ENCODE peak calls at places on chromosomes 4 and X, in eight cellular contexts. V, O, G, W, H, A, R and P are unnamed samples.

GRCh38 chr4:188822698-188823097 is 683.5 kb downstream of the TRIML1 start:
- DNase-seq in V (no peak), O (peak; percentile 41), G (no peak), W (no peak), H (no peak), A (peak; percentile 11), R (no peak), P (no peak)

GRCh38 chr4:20318011-20318898 is 66.5 kb downstream of the SLIT2 start:
- DNase-seq in V (no peak), O (no peak), G (no peak), W (no peak), H (no peak), A (no peak), R (no peak), P (no peak)

GRCh38 chrX:107571296-107571998 is 56.9 kb upstream of the PRPS1 start:
- DNase-seq in V (no peak), O (peak; percentile 84), G (no peak), W (no peak), H (no peak), A (peak; percentile 55), R (no peak), P (no peak)

GRCh38 chr4:153138736-153139135 is 65.5 kb upstream of the TRIM2 start:
- DNase-seq in V (no peak), O (no peak), G (no peak), W (peak; percentile 89), H (no peak), A (no peak), R (no peak), P (no peak)

GRCh38 chr4:6732441-6733357 is 16.7 kb downstream of the BLOC1S4 start:
- DNase-seq in V (no peak), O (peak; percentile 67), G (no peak), W (peak; percentile 72), H (peak; percentile 80), A (peak; percentile 87), R (peak; percentile 21), P (no peak)

GRCh38 chr4:6892190-6892908 is 17.3 kb upstream of the TBC1D14 start:
- DNase-seq in V (peak; percentile 51), O (no peak), G (no peak), W (peak; percentile 97), H (peak; percentile 59), A (peak; percentile 79), R (peak; percentile 60), P (peak; percentile 48)

GRCh38 chr4:153809307-153809706 is 20.4 kb upstream of the SFRP2 start:
- DNase-seq in V (peak; percentile 72), O (no peak), G (no peak), W (no peak), H (no peak), A (no peak), R (no peak), P (no peak)

GRCh38 chr4:138182838-138183426 is 59.2 kb downstream of the SLC7A11 start:
- DNase-seq in V (no peak), O (peak; percentile 23), G (peak; percentile 60), W (peak; percentile 61), H (no peak), A (no peak), R (peak; percentile 70), P (no peak)

GRCh38 chrX:119374736-119375135 is 24.4 kb upstream of the SLC25A43 start:
- DNase-seq in V (no peak), O (peak; percentile 11), G (no peak), W (no peak), H (no peak), A (no peak), R (no peak), P (no peak)

GRCh38 chrX:39331062-39331704 is 529.9 kb downstream of the MID1IP1 start:
- DNase-seq in V (no peak), O (no peak), G (no peak), W (peak; percentile 63), H (no peak), A (no peak), R (no peak), P (no peak)

GRCh38 chr4:59630922-59631321 is 1569.2 kb upstream of the ADGRL3 start:
- DNase-seq in V (no peak), O (no peak), G (no peak), W (no peak), H (no peak), A (no peak), R (no peak), P (no peak)

GRCh38 chrX:1295550-1295949 is 26.9 kb downstream of the CSF2RA start:
- DNase-seq in V (no peak), O (no peak), G (no peak), W (no peak), H (no peak), A (no peak), R (no peak), P (no peak)

GRCh38 chrX:53320543-53321215 is 39.3 kb upstream of the IQSEC2 start:
- DNase-seq in V (no peak), O (no peak), G (no peak), W (peak; percentile 15), H (no peak), A (peak; percentile 60), R (peak; percentile 16), P (peak; percentile 33)

GRCh38 chrX:115630204-115630603 is 69.2 kb downstream of the PLS3 start:
- DNase-seq in V (no peak), O (no peak), G (no peak), W (no peak), H (no peak), A (no peak), R (no peak), P (no peak)

GRCh38 chr4:66157594-66157993 is 487.3 kb upstream of the EPHA5 start:
- DNase-seq in V (no peak), O (no peak), G (no peak), W (no peak), H (no peak), A (no peak), R (no peak), P (no peak)

GRCh38 chr4:168674077-168674747 is 177.4 kb downstream of the PALLD start:
- DNase-seq in V (no peak), O (no peak), G (no peak), W (no peak), H (no peak), A (no peak), R (peak; percentile 44), P (no peak)
- TF ChIP-seq CTCF in V (no peak), O (no peak), G (no peak), W (no peak), H (no peak), A (no peak), R (no peak), P (no peak)

DNA sequence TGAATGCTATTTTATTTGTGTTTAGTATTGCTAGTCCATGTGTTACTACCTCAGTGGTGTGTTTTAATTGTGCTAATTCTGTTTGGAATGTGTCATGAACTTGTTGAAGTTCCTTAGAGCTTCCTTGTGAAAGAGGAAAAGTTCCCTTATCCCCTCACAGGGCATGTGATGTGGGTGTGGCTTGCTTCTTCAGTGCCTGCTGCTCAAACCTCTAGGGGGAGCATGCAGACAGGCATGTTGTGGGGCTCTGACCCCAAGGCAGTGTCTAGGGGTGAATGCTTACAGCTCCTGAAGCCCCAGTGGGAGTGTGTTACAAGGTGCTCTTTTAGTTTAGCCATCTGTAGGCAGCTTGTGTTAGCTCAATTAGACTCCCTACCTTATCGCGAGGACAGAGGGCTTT is 86.5 kb downstream of the MAGED4 start:
- DNase-seq in V (peak; percentile 6), O (no peak), G (peak; percentile 32), W (peak; percentile 36), H (no peak), A (no peak), R (peak; percentile 21), P (no peak)
- TF ChIP-seq CTCF in V (peak; percentile 51), O (no peak), G (peak; percentile 64), W (peak; percentile 53), H (no peak), A (no peak), R (peak; percentile 31), P (peak; percentile 16)

GRCh38 chr4:13642576-13642975 is 15.1 kb upstream of the BOD1L1 start:
- DNase-seq in V (no peak), O (no peak), G (no peak), W (no peak), H (peak; percentile 26), A (no peak), R (no peak), P (no peak)

GRCh38 chr4:13642163-13642562 is 14.6 kb upstream of the BOD1L1 start:
- DNase-seq in V (no peak), O (no peak), G (no peak), W (no peak), H (no peak), A (no peak), R (no peak), P (no peak)

GRCh38 chr4:13641084-13641483 is 13.6 kb upstream of the BOD1L1 start:
- DNase-seq in V (no peak), O (no peak), G (no peak), W (no peak), H (no peak), A (no peak), R (no peak), P (no peak)

GRCh38 chr4:13647012-13647411 is 19.5 kb upstream of the BOD1L1 start:
- DNase-seq in V (no peak), O (no peak), G (no peak), W (no peak), H (no peak), A (no peak), R (no peak), P (peak; percentile 13)

GRCh38 chr4:13645075-13645474 is 17.6 kb upstream of the BOD1L1 start:
- DNase-seq in V (no peak), O (no peak), G (no peak), W (no peak), H (no peak), A (no peak), R (no peak), P (no peak)
- TF ChIP-seq CTCF in V (no peak), O (no peak), G (peak; percentile 41), W (peak; percentile 32), H (no peak), A (no peak), R (peak; percentile 2), P (no peak)

GRCh38 chrX:110000854-110001701 is 1.8 kb upstream of the TMEM164 start:
- DNase-seq in V (no peak), O (no peak), G (no peak), W (no peak), H (no peak), A (no peak), R (no peak), P (no peak)
- TF ChIP-seq CTCF in V (no peak), O (no peak), G (no peak), W (no peak), H (no peak), A (no peak), R (no peak), P (no peak)

DNA sequence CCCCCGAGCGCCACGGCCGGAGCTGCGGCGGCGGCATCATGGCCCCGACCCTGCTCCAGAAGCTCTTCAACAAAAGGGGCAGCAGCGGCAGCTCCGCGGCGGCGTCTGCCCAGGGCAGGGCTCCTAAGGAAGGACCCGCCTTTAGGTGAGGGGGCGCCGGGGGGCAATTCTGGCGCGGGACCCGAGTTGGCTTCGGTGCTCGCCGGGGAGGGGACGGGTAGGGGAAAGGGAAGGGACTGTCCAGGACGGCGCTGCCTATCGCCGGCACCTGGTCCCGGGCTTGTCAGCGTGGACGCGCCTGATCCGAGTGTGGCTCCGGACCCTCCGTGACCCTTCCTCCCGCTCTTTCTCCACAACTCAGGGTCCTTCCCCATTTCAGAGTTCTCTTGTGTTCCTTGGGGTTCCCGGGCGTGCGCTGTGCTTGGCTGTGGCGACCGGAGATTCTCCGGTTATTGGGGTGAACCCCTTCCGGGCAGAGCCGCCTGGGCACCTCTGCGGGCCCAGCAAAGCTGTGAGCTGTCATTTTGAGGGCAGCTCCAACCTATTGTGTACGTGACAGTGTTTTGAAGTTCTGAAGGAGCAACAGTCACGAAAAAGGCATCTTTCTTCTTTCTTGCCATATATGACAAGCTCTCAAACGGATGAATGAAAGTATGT is 477 bp downstream of the FNIP2 start:
- DNase-seq in V (no peak), O (peak; percentile 20), G (no peak), W (peak; percentile 45), H (peak; percentile 58), A (peak; percentile 68), R (peak; percentile 33), P (no peak)
- TF ChIP-seq CTCF in V (no peak), O (no peak), G (no peak), W (no peak), H (no peak), A (no peak), R (no peak), P (no peak)